ENCODE peak calls at places on chromosomes 13 and 19, in six cellular contexts. J is EL; Z is KBM-7; N is RWPE1; S is stimulated activated naive B cell treated with anti-CD40 and anti-IgM and Interleukin-4, amounts not matched to agents 10 μg/mL and 1 μg/mL and 100 μg/mL, for 72 hours; T is LHCN-M2. W is an unnamed sample.

GRCh38 chr13:64369121-64369520 is 2861.0 kb downstream of the PCDH9 start:
- DNase-seq in J (peak; percentile 2), Z (no peak), N (no peak), S (no peak), T (no peak), W (no peak)

GRCh38 chr19:20397292-20397691 is 168.3 kb downstream of the ZNF737 start:
- DNase-seq in J (no peak), Z (no peak), N (no peak), S (no peak), T (no peak), W (no peak)

GRCh38 chr13:78602561-78603239 is 652 bp downstream of the POU4F1 start:
- DNase-seq in J (no peak), Z (peak; percentile 50), N (no peak), S (no peak), T (no peak), W (no peak)

GRCh38 chr19:8212212-8212611 is 3.0 kb downstream of the CERS4 start:
- DNase-seq in J (no peak), Z (no peak), N (no peak), S (no peak), T (no peak), W (no peak)

GRCh38 chr19:39307822-39308530 is 11.8 kb downstream of the IFNL1 start:
- DNase-seq in J (no peak), Z (no peak), N (no peak), S (no peak), T (no peak), W (no peak)

GRCh38 chr19:34507414-34508067 is 26.0 kb downstream of the WTIP start:
- DNase-seq in J (no peak), Z (no peak), N (no peak), S (no peak), T (no peak), W (no peak)

GRCh38 chr19:39498262-39499081 is at the start of gene DLL3:
- DNase-seq in J (peak; percentile 24), Z (no peak), N (no peak), S (no peak), T (peak; percentile 15), W (peak; percentile 25)

GRCh38 chr19:35557539-35558399 is 5.7 kb downstream of the ATP4A start:
- DNase-seq in J (peak; percentile 49), Z (peak; percentile 81), N (peak; percentile 40), S (peak; percentile 30), T (peak; percentile 11), W (peak; percentile 78)

GRCh38 chr19:40607311-40607871 is 6.2 kb downstream of the LTBP4 start:
- DNase-seq in J (no peak), Z (no peak), N (no peak), S (no peak), T (no peak), W (no peak)

GRCh38 chr13:97125051-97125809 is 96.9 kb upstream of the MBNL2 start:
- DNase-seq in J (peak; percentile 60), Z (no peak), N (peak; percentile 84), S (no peak), T (peak; percentile 98), W (peak; percentile 62)

GRCh38 chr13:109344552-109345157 is 441.7 kb downstream of the IRS2 start:
- DNase-seq in J (peak; percentile 86), Z (no peak), N (peak; percentile 45), S (no peak), T (peak; percentile 85), W (peak; percentile 61)

W was measured in astrocyte of the hippocampus.